ENCODE peak calls at places on chromosome 3, in seven cellular contexts. M is NCI-H1092 treated with DMSO at 0.1 percent for 48 hours; W is Calu3; X is H4; R is neural progenitor cell; A is CD4-positive, CD25-positive, alpha-beta regulatory T cell; D is anterior cingulate cortex. G is an unnamed sample.

GRCh38 chr3:124813541-124813940 is 73.6 kb downstream of the ITGB5 start:
- DNase-seq in M (no peak), W (no peak), X (no peak), R (no peak), A (no peak), D (no peak), G (no peak)

GRCh38 chr3:29169456-29169855 is 111.4 kb upstream of the RBMS3 start:
- DNase-seq in M (no peak), W (no peak), X (no peak), R (no peak), A (no peak), D (no peak), G (no peak)

GRCh38 chr3:80521081-80521480 is 753.3 kb upstream of the ROBO1 start:
- DNase-seq in M (no peak), W (no peak), X (no peak), R (no peak), A (no peak), D (no peak), G (no peak)

GRCh38 chr3:38153986-38154608 is 11.2 kb upstream of the OXSR1 start:
- DNase-seq in M (no peak), W (peak; percentile 54), X (peak; percentile 18), R (no peak), A (no peak), D (no peak), G (peak; percentile 59)

GRCh38 chr3:172103724-172104123 is 64.3 kb downstream of the FNDC3B start:
- DNase-seq in M (no peak), W (no peak), X (no peak), R (no peak), A (no peak), D (no peak), G (no peak)

GRCh38 chr3:110314512-110315114 is 757.0 kb upstream of the NECTIN3 start:
- DNase-seq in M (peak; percentile 44), W (peak; percentile 56), X (peak; percentile 60), R (peak; percentile 66), A (peak; percentile 68), D (peak; percentile 3), G (no peak)

GRCh38 chr3:196609815-196610515 is 29.5 kb upstream of the NRROS start:
- DNase-seq in M (no peak), W (no peak), X (no peak), R (no peak), A (peak; percentile 50), D (no peak), G (no peak)

GRCh38 chr3:53806182-53807116 is 39.8 kb downstream of the CHDH start:
- DNase-seq in M (no peak), W (peak; percentile 14), X (no peak), R (no peak), A (no peak), D (no peak), G (peak; percentile 85)

GRCh38 chr3:141798455-141798854 is 35.2 kb downstream of the GRK7 start:
- DNase-seq in M (no peak), W (no peak), X (no peak), R (peak; percentile 20), A (no peak), D (no peak), G (no peak)

GRCh38 chr3:160078533-160078932 is 89.9 kb downstream of the IL12A start:
- DNase-seq in M (no peak), W (no peak), X (no peak), R (no peak), A (no peak), D (no peak), G (no peak)

GRCh38 chr3:73727117-73727802 is 102.5 kb upstream of the PDZRN3 start:
- DNase-seq in M (no peak), W (no peak), X (peak; percentile 29), R (peak; percentile 77), A (no peak), D (no peak), G (peak; percentile 89)

G was measured in GM04503.